ENCODE peak calls at places on chromosomes 4 and X, in eight cellular contexts. H, V, U, K, Z, Q, L and X are unnamed samples. For H3K9me3, the result is how much of the 10 kb centered on the place peaks cover.

GRCh38 chr4:85126991-85127591 is 160.6 kb upstream of the WDFY3 start:
- DNase-seq in H (no peak), V (no peak), U (no peak), K (no peak), Z (no peak), Q (no peak), L (no peak), X (no peak)

GRCh38 chr4:76147454-76148141 is 599 bp downstream of the NUP54 start:
- DNase-seq in H (peak), V (peak), U (peak), K (peak), Z (peak), Q (no peak), L (no peak), X (peak)

GRCh38 chrX:42696551-42697129 is 81.3 kb downstream of the PPP1R2C start:
- DNase-seq in H (no peak), V (no peak), U (no peak), K (no peak), Z (no peak), Q (no peak), L (no peak), X (no peak)

GRCh38 chrX:130575831-130576404 is 174.1 kb downstream of the RBMX2 start:
- DNase-seq in H (peak), V (peak), U (peak), K (peak), Z (no peak), Q (no peak), L (no peak), X (no peak)

GRCh38 chr4:75916091-75916661 is 13.9 kb upstream of the PPEF2 start:
- DNase-seq in H (peak), V (no peak), U (peak), K (no peak), Z (no peak), Q (no peak), L (no peak), X (no peak)

GRCh38 chr4:158015241-158015640 is 157.6 kb downstream of the GASK1B start:
- DNase-seq in H (no peak), V (no peak), U (no peak), K (no peak), Z (no peak), Q (no peak), L (no peak), X (no peak)

GRCh38 chr4:185020863-185021761 is 2.8 kb downstream of the HELT start:
- DNase-seq in H (no peak), V (no peak), U (no peak), K (no peak), Z (no peak), Q (no peak), L (no peak), X (no peak)

GRCh38 chr4:44279469-44279868 is 169.1 kb downstream of the KCTD8 start:
- DNase-seq in H (no peak), V (no peak), U (no peak), K (no peak), Z (no peak), Q (no peak), L (no peak), X (no peak)

GRCh38 chr4:25637581-25638220 is 17.9 kb upstream of the SLC34A2 start:
- DNase-seq in H (no peak), V (no peak), U (no peak), K (no peak), Z (no peak), Q (no peak), L (no peak), X (no peak)

GRCh38 chr4:56435748-56436442 is at the start of gene PAICS:
- DNase-seq in H (peak), V (peak), U (peak), K (peak), Z (peak), Q (peak), L (peak), X (peak)

GRCh38 chr4:56433280-56433679 is 2.1 kb downstream of the PPAT start:
- DNase-seq in H (no peak), V (no peak), U (no peak), K (no peak), Z (no peak), Q (no peak), L (no peak), X (no peak)

GRCh38 chr4:56430203-56430602 is 5.2 kb downstream of the PPAT start:
- DNase-seq in H (no peak), V (no peak), U (no peak), K (no peak), Z (no peak), Q (no peak), L (no peak), X (no peak)

GRCh38 chr4:56434599-56435000 is 815 bp downstream of the PPAT start:
- DNase-seq in H (peak), V (no peak), U (no peak), K (peak), Z (no peak), Q (no peak), L (no peak), X (peak)

DNA sequence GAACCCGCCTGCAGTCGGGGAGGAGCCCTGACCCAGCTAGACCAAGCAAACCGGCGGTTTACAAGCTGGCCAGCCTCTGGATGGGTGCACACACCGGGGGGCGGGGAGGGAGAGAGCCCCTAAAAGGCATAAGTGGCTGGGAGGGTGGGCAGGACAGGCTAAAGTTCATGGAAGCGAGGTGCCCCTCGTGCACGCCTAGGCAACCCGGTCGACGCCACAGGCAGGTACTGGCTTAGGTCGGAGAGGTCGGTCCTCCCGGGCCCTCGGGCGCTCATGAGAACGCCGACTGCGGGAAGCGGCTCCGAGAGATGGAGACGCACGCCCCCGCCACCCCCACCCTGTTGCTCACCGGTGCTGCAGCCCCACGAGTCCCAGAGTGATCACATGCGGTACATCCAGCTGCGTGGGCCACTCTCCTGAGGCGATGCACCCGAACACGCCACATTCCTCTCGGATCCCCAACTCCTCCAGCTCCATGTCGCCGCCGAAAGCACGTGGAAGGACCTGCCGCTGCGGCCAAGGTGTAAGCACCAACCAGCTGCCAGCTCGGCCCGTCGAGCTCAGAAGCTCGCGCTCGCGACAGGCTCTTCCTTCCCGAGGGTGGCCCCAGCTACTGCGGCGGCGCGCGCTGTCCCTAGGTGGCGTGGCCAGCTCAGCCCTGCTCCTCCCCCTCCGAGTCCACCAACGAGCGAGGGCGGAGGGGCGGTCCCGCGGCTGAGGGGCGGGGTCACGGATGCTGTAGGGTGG is at the start of gene PPAT:
- DNase-seq in H (peak), V (peak), U (peak), K (peak), Z (peak), Q (peak), L (peak), X (peak)
- TF ChIP-seq POLR2A in H (peak), V (peak), U (peak), K (no peak), Z (peak), Q (no peak), L (no peak), X (peak)

DNA sequence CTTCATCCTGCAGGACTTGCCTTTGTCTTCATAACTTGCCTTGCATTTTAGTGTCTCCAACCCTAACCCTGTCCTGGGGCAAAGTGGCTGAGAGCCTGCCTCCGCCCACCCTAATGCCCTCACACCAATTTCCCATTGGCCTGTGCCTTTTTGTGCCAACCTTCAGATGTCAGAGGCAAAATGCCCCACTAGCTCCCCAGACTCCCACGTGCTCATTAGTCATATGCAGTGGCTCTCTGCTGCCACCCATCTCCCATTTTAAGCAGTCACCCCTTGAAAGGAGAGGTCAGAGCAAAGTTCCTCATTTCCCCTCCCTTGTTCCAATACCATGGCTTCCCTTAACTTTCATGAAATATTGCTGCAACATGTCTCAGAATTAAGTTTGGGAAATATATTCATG is 74.8 kb upstream of the PASD1 start:
- DNase-seq in H (peak), V (no peak), U (peak), K (no peak), Z (no peak), Q (no peak), L (no peak), X (no peak)
- TF ChIP-seq CTCF in H (no peak), V (no peak), U (peak), K (no peak), Z (peak), Q (no peak), L (peak), X (no peak)

GRCh38 chrX:153459976-153460375 is 10.4 kb downstream of the HAUS7 start:
- DNase-seq in H (no peak), V (no peak), U (no peak), K (no peak), Z (no peak), Q (no peak), L (no peak), X (no peak)
- H3K9me3 ChIP-seq in H (under half), V (under half), U (under half), K (under half), Z (under half), Q (under half), L (under half), X (under half)

GRCh38 chr4:119542575-119542974 is 86.0 kb downstream of the PDE5A start:
- DNase-seq in H (no peak), V (no peak), U (no peak), K (no peak), Z (no peak), Q (no peak), L (no peak), X (no peak)
- TF ChIP-seq POLR2A in H (no peak), V (no peak), U (no peak), K (no peak), Z (no peak), Q (no peak), L (no peak), X (no peak)

GRCh38 chr4:81919238-81919637 is 447.5 kb upstream of the RASGEF1B start:
- DNase-seq in H (peak), V (no peak), U (peak), K (no peak), Z (no peak), Q (no peak), L (no peak), X (no peak)

GRCh38 chr4:81914623-81915022 is 442.9 kb upstream of the RASGEF1B start:
- DNase-seq in H (no peak), V (no peak), U (no peak), K (no peak), Z (no peak), Q (no peak), L (no peak), X (no peak)

GRCh38 chr4:81915430-81915829 is 443.7 kb upstream of the RASGEF1B start:
- DNase-seq in H (no peak), V (no peak), U (no peak), K (no peak), Z (no peak), Q (no peak), L (no peak), X (no peak)

GRCh38 chr4:81912420-81912819 is 440.7 kb upstream of the RASGEF1B start:
- DNase-seq in H (no peak), V (no peak), U (no peak), K (no peak), Z (no peak), Q (no peak), L (no peak), X (no peak)

GRCh38 chr4:81913427-81913878 is 441.7 kb upstream of the RASGEF1B start:
- DNase-seq in H (peak), V (no peak), U (peak), K (peak), Z (no peak), Q (no peak), L (no peak), X (peak)
- TF ChIP-seq CTCF in H (peak), V (no peak), U (peak), K (peak), Z (peak), Q (peak), L (peak), X (no peak)

DNA sequence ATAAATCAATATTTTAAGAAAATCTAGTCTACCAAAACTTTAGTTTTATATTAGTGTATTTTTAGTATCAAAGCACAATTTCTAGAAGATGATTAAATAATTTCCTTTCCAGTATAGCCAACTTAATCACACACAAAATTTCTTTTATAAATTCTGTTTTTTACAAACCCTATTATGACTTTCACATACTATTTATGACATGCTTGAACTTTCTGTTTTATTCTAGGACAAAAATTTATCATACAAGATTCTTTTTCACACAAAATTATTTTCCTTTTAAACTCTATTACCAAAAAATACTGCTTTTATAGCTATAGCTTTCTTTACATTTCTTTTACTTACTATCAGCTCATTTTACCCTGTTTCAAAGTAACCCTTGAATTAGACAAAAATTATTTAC is 149.5 kb downstream of the OR13H1 start:
- DNase-seq in H (no peak), V (no peak), U (no peak), K (no peak), Z (no peak), Q (no peak), L (no peak), X (no peak)
- H3K9me3 ChIP-seq in H (under half), V (under half), U (under half), K (under half), Z (under half), Q (under half), L (under half), X (under half)

GRCh38 chrX:3713225-3713936 is at the start of gene PRKX:
- DNase-seq in H (peak), V (no peak), U (no peak), K (peak), Z (peak), Q (no peak), L (peak), X (peak)
- TF ChIP-seq POLR2A in H (peak), V (no peak), U (no peak), K (no peak), Z (peak), Q (no peak), L (no peak), X (peak)

DNA sequence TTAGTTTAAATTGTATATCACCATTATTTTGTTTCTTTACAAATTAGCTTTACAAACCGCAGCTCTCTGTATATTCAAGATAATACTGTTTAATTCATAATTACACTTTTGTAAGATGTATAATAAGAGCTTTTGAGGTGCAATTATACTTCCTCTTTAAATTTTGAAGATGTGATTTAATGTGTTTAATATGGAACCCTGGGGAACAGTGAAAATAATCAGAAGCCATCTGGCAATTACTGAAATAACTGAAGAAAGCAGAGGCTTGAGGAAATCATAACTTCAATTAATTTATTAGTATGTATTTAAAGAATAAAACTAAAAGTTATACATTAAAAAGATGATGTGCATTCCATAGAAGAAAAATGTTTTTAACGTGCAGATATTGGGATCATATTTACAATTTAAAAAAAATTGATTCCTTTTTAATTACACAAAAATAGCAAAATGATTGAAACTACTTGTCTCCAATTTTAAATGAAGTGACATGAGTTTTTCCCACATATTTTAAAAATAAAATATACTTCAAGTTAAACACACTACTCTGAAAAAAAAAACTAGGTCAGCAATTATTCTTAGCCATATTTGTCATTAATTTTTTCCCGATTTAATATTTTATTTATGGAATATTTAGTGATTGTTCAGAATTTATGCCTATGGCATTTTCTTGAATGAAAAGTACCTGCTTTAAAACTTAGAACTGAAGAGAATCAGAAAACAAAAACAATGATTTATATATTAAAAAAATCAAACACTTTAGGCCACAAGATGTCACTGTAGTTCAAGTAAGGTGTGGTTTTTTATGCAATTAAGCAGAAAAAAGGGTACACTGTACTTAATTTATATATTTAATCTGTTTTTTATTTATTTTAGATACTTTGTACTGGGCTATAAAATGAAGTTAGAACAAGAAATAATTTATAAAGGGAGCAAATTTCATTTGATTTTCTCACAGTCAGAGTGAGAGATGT is 942.7 kb upstream of the NDST4 start:
- DNase-seq in H (no peak), V (no peak), U (peak), K (no peak), Z (no peak), Q (no peak), L (no peak), X (no peak)
- TF ChIP-seq CTCF in H (peak), V (no peak), U (peak), K (no peak), Z (no peak), Q (no peak), L (no peak), X (no peak)

DNA sequence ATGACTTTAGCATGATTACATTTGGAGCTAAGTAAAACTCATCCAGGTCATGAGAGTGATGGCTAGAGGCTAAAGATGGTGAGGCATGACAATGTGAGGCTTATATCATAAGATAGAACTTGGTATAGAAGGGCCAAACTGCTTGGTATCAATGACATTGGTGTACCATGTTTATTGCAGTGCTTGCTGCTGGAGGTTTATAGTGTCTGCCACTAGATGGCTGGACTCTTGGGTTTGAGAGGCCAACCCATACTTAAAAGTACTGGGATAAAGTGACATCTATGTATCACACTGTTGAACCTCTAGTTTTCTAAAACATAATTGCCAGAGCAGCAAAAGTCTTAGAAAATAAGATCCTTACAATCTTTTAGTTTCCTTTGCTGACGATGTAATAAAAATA is 83.0 kb upstream of the TACR3 start:
- DNase-seq in H (no peak), V (no peak), U (no peak), K (no peak), Z (no peak), Q (no peak), L (no peak), X (no peak)
- H3K9me3 ChIP-seq in H (under half), V (under half), U (under half), K (under half), Z (under half), Q (under half), L (under half), X (under half)